ENCODE peak calls at places on chromosomes 12 and 14, in eight cellular contexts. C is activated T-cell treated with anti-CD3 and anti-CD28 coated beads for 1 hour; A is activated CD4-positive, alpha-beta T cell treated with anti-CD3 and anti-CD28 coated beads, Interleukin-2, amount 50 U/mL, for 4 hours; V is NCI-H510A treated with DMSO at 0.1 percent for 48 hours; L is PC-3; K is T-cell; Q is small intestine; F is RPMI7951. H is an unnamed sample.

GRCh38 chr12:71947645-71948105 is 9.0 kb downstream of the TPH2 start:
- DNase-seq in K (no peak), A (no peak), Q (peak), L (peak), C (no peak), V (peak), F (peak), H (peak)

GRCh38 chr12:3257411-3257810 is 180.2 kb downstream of the TSPAN9 start:
- DNase-seq in V (no peak), L (no peak), Q (no peak), K (no peak), C (no peak), A (no peak), F (no peak), H (no peak)

GRCh38 chr12:123139926-123140674 is 10.8 kb downstream of the PITPNM2 start:
- DNase-seq in K (no peak), Q (no peak), V (peak), L (peak), A (no peak), F (peak), C (no peak), H (peak)

GRCh38 chr12:52390739-52391617 is 5.5 kb upstream of the KRT84 start:
- DNase-seq in Q (peak), K (no peak), F (peak), V (no peak), A (no peak), C (no peak), L (peak), H (peak)

GRCh38 chr14:100529561-100530031 is 57.6 kb downstream of the BEGAIN start:
- DNase-seq in Q (no peak), F (no peak), A (no peak), L (no peak), K (no peak), V (no peak), C (no peak), H (no peak)

GRCh38 chr12:59787610-59788009 is 191.8 kb downstream of the SLC16A7 start:
- DNase-seq in F (no peak), Q (no peak), K (no peak), A (no peak), L (no peak), V (no peak), C (no peak), H (peak)

GRCh38 chr14:73870525-73871235 is 16.0 kb upstream of the ZNF410 start:
- DNase-seq in L (no peak), Q (no peak), A (no peak), V (no peak), C (no peak), F (no peak), K (no peak), H (no peak)

GRCh38 chr12:19402743-19403400 is 36.4 kb upstream of the AEBP2 start:
- DNase-seq in C (no peak), V (no peak), A (no peak), Q (peak), K (no peak), L (no peak), F (peak), H (peak)

GRCh38 chr12:42420385-42420784 is 94.4 kb downstream of the PPHLN1 start:
- DNase-seq in F (no peak), V (no peak), K (no peak), C (no peak), L (no peak), A (no peak), Q (no peak), H (no peak)

GRCh38 chr12:56766535-56766934 is 3.4 kb downstream of the HSD17B6 start:
- DNase-seq in K (no peak), V (no peak), A (no peak), C (no peak), Q (no peak), L (no peak), F (no peak), H (no peak)

GRCh38 chr14:70212752-70213151 is 24.0 kb upstream of the SLC8A3 start:
- DNase-seq in L (no peak), K (no peak), F (no peak), Q (no peak), C (no peak), V (no peak), A (no peak), H (no peak)

GRCh38 chr12:26122681-26123481 is 2.0 kb downstream of the BHLHE41 start:
- DNase-seq in V (peak), C (no peak), K (peak), Q (peak), L (peak), F (peak), A (no peak), H (peak)

GRCh38 chr14:37889087-37889486 is 293.7 kb downstream of the TTC6 start:
- DNase-seq in A (no peak), C (no peak), V (no peak), F (no peak), K (no peak), Q (no peak), L (no peak), H (no peak)

GRCh38 chr14:105502446-105503295 is 11.6 kb downstream of the TEDC1 start:
- DNase-seq in L (no peak), K (no peak), F (no peak), V (no peak), Q (no peak), C (no peak), A (no peak), H (no peak)